ENCODE peak calls at places on chromosomes 7 and 10, in four cellular contexts. F is stimulated activated CD8-positive, alpha-beta memory T cell treated with anti-CD3 and anti-CD28 coated beads, Interleukin-12 subunit alpha, Interleukin-12 subunit beta, amount 100 ng/mL, for 1 hour; L is COLO829; X is effector memory CD4-positive, alpha-beta T cell. J is an unnamed sample.

GRCh38 chr7:36301914-36302771 is 87.5 kb upstream of the ANLN start:
- DNase-seq in F (no peak), L (no peak), X (no peak), J (peak; percentile 33)

GRCh38 chr7:13829914-13830603 is 159.4 kb downstream of the ETV1 start:
- DNase-seq in F (no peak), L (no peak), X (no peak), J (peak; percentile 49)

GRCh38 chr7:2029936-2030335 is 202.8 kb downstream of the MAD1L1 start:
- DNase-seq in F (no peak), L (no peak), X (no peak), J (no peak)

GRCh38 chr7:74312418-74313021 is 23.3 kb downstream of the CLIP2 start:
- DNase-seq in F (no peak), L (no peak), X (no peak), J (peak; percentile 98)

GRCh38 chr10:17793823-17794759 is 15.1 kb upstream of the MRC1 start:
- DNase-seq in F (no peak), L (no peak), X (no peak), J (peak; percentile 8)

GRCh38 chr7:44466300-44467216 is 23.9 kb downstream of the NUDCD3 start:
- DNase-seq in F (no peak), L (no peak), X (no peak), J (no peak)

GRCh38 chr10:77253665-77254064 is 383.9 kb downstream of the KCNMA1 start:
- DNase-seq in F (no peak), L (no peak), X (no peak), J (no peak)

GRCh38 chr7:27148776-27149641 is 1.4 kb upstream of the HOXA6 start:
- DNase-seq in F (no peak), L (no peak), X (no peak), J (no peak)

GRCh38 chr10:2256241-2256640 is 518.9 kb upstream of the ADARB2 start:
- DNase-seq in F (no peak), L (no peak), X (no peak), J (no peak)

GRCh38 chr7:68678196-68678595 is 920.1 kb upstream of the AUTS2 start:
- DNase-seq in F (no peak), L (no peak), X (no peak), J (no peak)

GRCh38 chr7:32879460-32879859 is 12.1 kb downstream of the KBTBD2 start:
- DNase-seq in F (no peak), L (no peak), X (no peak), J (peak; percentile 60)

GRCh38 chr7:135773451-135773850 is 24.8 kb upstream of the FAM180A start:
- DNase-seq in F (no peak), L (no peak), X (no peak), J (no peak)

GRCh38 chr7:1669486-1669951 is 558 bp upstream of the ELFN1 start:
- DNase-seq in F (no peak), L (no peak), X (no peak), J (no peak)

GRCh38 chr7:97016392-97017196 is 8.0 kb downstream of the DLX5 start:
- DNase-seq in F (no peak), L (no peak), X (no peak), J (no peak)

GRCh38 chr7:67625257-67625713 is 628.7 kb downstream of the TYW1 start:
- DNase-seq in F (no peak), L (peak; percentile 71), X (no peak), J (peak; percentile 2)

GRCh38 chr7:132387596-132387995 is 188.7 kb downstream of the PLXNA4 start:
- DNase-seq in F (no peak), L (no peak), X (no peak), J (no peak)

GRCh38 chr7:6637544-6638229 is 569 bp downstream of the ZNF316 start:
- DNase-seq in F (peak; percentile 26), L (peak; percentile 23), X (peak; percentile 47), J (no peak)

GRCh38 chr10:78450239-78450638 is 416.6 kb downstream of the RPS24 start:
- DNase-seq in F (no peak), L (no peak), X (no peak), J (no peak)

GRCh38 chr10:117164878-117165556 is 26.9 kb upstream of the VAX1 start:
- DNase-seq in F (no peak), L (no peak), X (no peak), J (no peak)

GRCh38 chr7:125504848-125505247 is 575.2 kb upstream of the POT1 start:
- DNase-seq in F (no peak), L (no peak), X (no peak), J (no peak)

GRCh38 chr10:124403548-124403947 is 15.2 kb downstream of the OAT start:
- DNase-seq in F (no peak), L (peak; percentile 42), X (no peak), J (peak; percentile 83)

GRCh38 chr10:90987383-90987782 is 66.5 kb upstream of the ANKRD1 start:
- DNase-seq in F (no peak), L (no peak), X (no peak), J (no peak)

GRCh38 chr10:112898540-112899395 is 51.3 kb upstream of the TCF7L2 start:
- DNase-seq in F (no peak), L (no peak), X (no peak), J (peak; percentile 63)

GRCh38 chr10:21172774-21173432 is 275.8 kb upstream of the NEBL start:
- DNase-seq in F (no peak), L (no peak), X (no peak), J (no peak)

GRCh38 chr7:39948375-39948774 is 1.7 kb upstream of the CDK13 start:
- DNase-seq in F (no peak), L (no peak), X (no peak), J (no peak)

GRCh38 chr10:120365872-120366271 is 91.2 kb upstream of the PLPP4 start:
- DNase-seq in F (no peak), L (no peak), X (no peak), J (peak; percentile 58)

GRCh38 chr7:141700848-141701371 is 1.1 kb downstream of the DENND11 start:
- DNase-seq in F (no peak), L (no peak), X (no peak), J (no peak)

GRCh38 chr7:9189683-9190082 is 756.3 kb downstream of the NXPH1 start:
- DNase-seq in F (no peak), L (no peak), X (no peak), J (no peak)

GRCh38 chr10:95511314-95511713 is 49.9 kb downstream of the SORBS1 start:
- DNase-seq in F (no peak), L (no peak), X (no peak), J (no peak)

GRCh38 chr10:81414038-81414437 is 461.0 kb upstream of the NRG3 start:
- DNase-seq in F (no peak), L (peak; percentile 2), X (no peak), J (no peak)

GRCh38 chr10:21692909-21693308 is 158.9 kb downstream of the MLLT10 start:
- DNase-seq in F (no peak), L (no peak), X (no peak), J (peak; percentile 41)

GRCh38 chr10:11479307-11479706 is 132.1 kb downstream of the USP6NL start:
- DNase-seq in F (no peak), L (no peak), X (no peak), J (no peak)

GRCh38 chr7:22617166-22617565 is 109.8 kb upstream of the IL6 start:
- DNase-seq in F (no peak), L (no peak), X (no peak), J (no peak)

GRCh38 chr7:112211348-112211907 is 4.9 kb downstream of the ZNF277 start:
- DNase-seq in F (no peak), L (no peak), X (no peak), J (peak; percentile 57)

GRCh38 chr7:98855610-98856009 is 14.2 kb downstream of the TMEM130 start:
- DNase-seq in F (no peak), L (no peak), X (no peak), J (no peak)

GRCh38 chr7:11835260-11835659 is 3.3 kb upstream of the THSD7A start:
- DNase-seq in F (no peak), L (no peak), X (no peak), J (peak; percentile 8)

J was measured in bronchial epithelial cell.